ENCODE peak calls at places on chromosome 3, in four cellular contexts. N is HepG2, S is K562, V is GM12878. U is an unnamed sample.

GRCh38 chr3:13518516-13519351 is 30.2 kb upstream of the FBLN2 start:
- DNase-seq in S (no peak), N (no peak), V (no peak), U (no peak)

GRCh38 chr3:153305189-153305588 is 143.2 kb downstream of the RAP2B start:
- DNase-seq in N (no peak), S (no peak), V (no peak), U (no peak)

GRCh38 chr3:171255236-171255806 is 204.9 kb downstream of the TNIK start:
- DNase-seq in S (no peak), V (peak), N (no peak), U (no peak)

GRCh38 chr3:17469954-17470353 is 272.5 kb downstream of the TBC1D5 start:
- DNase-seq in S (no peak), V (no peak), N (no peak), U (no peak)

GRCh38 chr3:60933828-60934227 is 317.4 kb downstream of the FHIT start:
- DNase-seq in S (no peak), V (no peak), N (no peak), U (no peak)

GRCh38 chr3:127495821-127496220 is 94.7 kb downstream of the TPRA1 start:
- DNase-seq in S (no peak), N (no peak), V (no peak), U (no peak)

GRCh38 chr3:134449277-134449676 is 36.5 kb downstream of the ANAPC13 start:
- DNase-seq in S (no peak), V (no peak), N (peak), U (peak)

GRCh38 chr3:133023301-133023830 is 14.8 kb upstream of the TMEM108 start:
- DNase-seq in S (no peak), N (no peak), V (no peak), U (no peak)

GRCh38 chr3:172701056-172701455 is 9.8 kb downstream of the NCEH1 start:
- DNase-seq in V (no peak), N (no peak), S (no peak), U (no peak)

GRCh38 chr3:127458698-127459097 is 131.8 kb downstream of the TPRA1 start:
- DNase-seq in V (no peak), S (peak), N (no peak), U (peak)

GRCh38 chr3:106745344-106746168 is 631.7 kb upstream of the CCDC54 start:
- DNase-seq in N (no peak), V (no peak), S (no peak), U (no peak)

GRCh38 chr3:147392083-147392916 is 14.0 kb downstream of the ZIC4 start:
- DNase-seq in V (no peak), N (no peak), S (no peak), U (peak)

GRCh38 chr3:155391583-155391982 is 98.1 kb upstream of the STRIT1 start:
- DNase-seq in V (no peak), N (no peak), S (no peak), U (no peak)
- TF ChIP-seq ETV6 in V (no peak), N (no peak), S (no peak), U (no peak)

GRCh38 chr3:187291512-187292132 is at the start of gene MASP1:
- DNase-seq in V (no peak), N (peak), S (no peak), U (peak)
- TF ChIP-seq NR2C2 in V (no peak), N (no peak), S (no peak), U (no peak)

GRCh38 chr3:141876891-141877561 is 583 bp downstream of the ATP1B3 start:
- DNase-seq in N (peak), S (peak), V (no peak), U (peak)

GRCh38 chr3:141876381-141876890 is at the start of gene ATP1B3:
- DNase-seq in N (peak), V (peak), S (peak), U (peak)

GRCh38 chr3:141877911-141878310 is 1.5 kb downstream of the ATP1B3 start:
- DNase-seq in S (no peak), V (no peak), N (no peak), U (no peak)

GRCh38 chr3:141875893-141876380 is 506 bp upstream of the ATP1B3 start:
- DNase-seq in N (no peak), V (no peak), S (peak), U (peak)

DNA sequence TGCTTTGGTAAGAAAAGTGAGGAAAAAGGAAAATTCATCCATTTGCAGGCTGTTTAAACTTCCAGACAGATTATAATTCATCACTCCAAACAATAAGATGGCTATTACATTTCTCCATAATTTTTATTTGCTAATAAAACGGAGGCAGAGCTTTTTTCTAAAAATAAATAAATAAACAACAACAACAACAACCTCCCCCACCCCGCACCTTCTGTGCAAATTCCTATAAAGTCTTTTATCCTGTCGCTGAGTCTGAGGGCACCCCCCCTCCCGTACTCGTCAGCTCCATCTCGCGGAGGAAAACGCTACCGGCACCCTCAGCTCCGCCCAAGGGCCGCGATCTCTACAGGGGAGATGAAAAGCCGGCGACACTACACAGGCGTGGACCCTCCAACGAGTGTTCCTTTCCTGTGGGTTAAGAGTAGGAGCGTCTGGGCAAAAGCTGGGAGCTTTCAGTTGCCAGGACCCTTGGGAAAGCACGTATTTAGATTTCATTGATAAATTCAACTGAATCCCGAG is 1.0 kb upstream of the ATP1B3 start:
- DNase-seq in V (peak), N (peak), S (peak), U (peak)
- TF ChIP-seq ETV6 in V (no peak), N (no peak), S (no peak), U (no peak)

GRCh38 chr3:52783211-52783555 is 5.8 kb downstream of the ITIH1 start:
- DNase-seq in V (no peak), S (no peak), N (no peak), U (peak)
- TF ChIP-seq NR2C2 in V (no peak), S (no peak), N (no peak), U (no peak)

GRCh38 chr3:160475153-160475552 is 25.6 kb upstream of the TRIM59 start:
- DNase-seq in S (no peak), V (no peak), N (no peak), U (no peak)

GRCh38 chr3:160473233-160473632 is 23.6 kb upstream of the TRIM59 start:
- DNase-seq in V (no peak), N (no peak), S (no peak), U (no peak)

GRCh38 chr3:160473978-160474377 is 24.4 kb upstream of the TRIM59 start:
- DNase-seq in N (no peak), S (no peak), V (no peak), U (no peak)

GRCh38 chr3:160475889-160476288 is 26.3 kb upstream of the TRIM59 start:
- DNase-seq in N (no peak), V (no peak), S (no peak), U (no peak)

DNA sequence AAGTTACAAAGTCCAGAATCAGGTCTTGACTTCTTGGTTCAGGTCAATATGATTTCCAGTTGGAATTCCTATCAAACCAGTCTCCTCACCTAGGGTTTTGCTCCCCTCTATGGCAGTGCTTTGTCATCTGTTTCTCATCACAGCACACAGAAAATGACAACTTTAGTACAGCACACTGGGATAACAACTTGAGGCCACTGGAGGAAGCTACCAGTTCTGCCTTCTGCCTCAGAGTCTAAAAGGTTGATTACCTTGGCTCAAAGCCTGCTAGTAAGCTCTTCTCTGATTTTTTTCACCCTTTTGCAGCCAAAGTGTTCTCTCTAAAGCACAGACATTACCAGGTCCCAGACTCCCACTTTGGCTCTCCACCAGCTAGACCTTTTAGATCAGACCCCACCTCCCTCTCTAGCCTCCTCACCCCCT is 24.8 kb upstream of the TRIM59 start:
- DNase-seq in S (no peak), N (no peak), V (no peak), U (no peak)
- TF ChIP-seq ETV6 in S (no peak), N (no peak), V (no peak), U (no peak)

GRCh38 chr3:5341610-5342009 is 154.1 kb downstream of the EDEM1 start:
- DNase-seq in S (no peak), N (no peak), V (no peak), U (no peak)
- TF ChIP-seq NR2C2 in S (no peak), N (no peak), V (no peak), U (no peak)

GRCh38 chr3:157981819-157982218 is 124.4 kb downstream of the SHOX2 start:
- DNase-seq in S (no peak), V (no peak), N (no peak), U (no peak)
- TF ChIP-seq ETV6 in S (no peak), V (no peak), N (no peak), U (no peak)

GRCh38 chr3:78645628-78646310 is 1122.0 kb downstream of the ROBO1 start:
- DNase-seq in V (peak), S (peak), N (peak), U (no peak)

GRCh38 chr3:78644847-78645246 is 1123.0 kb downstream of the ROBO1 start:
- DNase-seq in S (no peak), N (no peak), V (no peak), U (no peak)

GRCh38 chr3:78642471-78642870 is 1125.3 kb downstream of the ROBO1 start:
- DNase-seq in N (no peak), S (no peak), V (no peak), U (no peak)

GRCh38 chr3:78647735-78648134 is 1120.1 kb downstream of the ROBO1 start:
- DNase-seq in V (no peak), S (no peak), N (no peak), U (no peak)
- TF ChIP-seq NR2C2 in V (no peak), S (no peak), N (no peak), U (no peak)

U was measured in WTC11.